ENCODE peak calls at places on chromosomes 11 and 22, in nine cellular contexts. One of them, this sample, is unnamed.

GRCh38 chr11:61912991-61913698 is 4.2 kb downstream of the RAB3IL1 start:
- DNase-seq in Panc1: no peak
- DNase-seq in transverse colon: no peak
- DNase-seq in tibial artery: peak
- DNase-seq in nephron progenitor cell: no peak
- DNase-seq in A549: no peak
- DNase-seq in pancreas: no peak
- DNase-seq in osteoblast: peak
- DNase-seq in fibroblast of mammary gland: no peak
- DNase-seq in this sample: peak

GRCh38 chr11:123562829-123563228 is 91.6 kb downstream of the SCN3B start:
- DNase-seq in transverse colon: no peak
- DNase-seq in osteoblast: no peak
- DNase-seq in fibroblast of mammary gland: no peak
- DNase-seq in nephron progenitor cell: no peak
- DNase-seq in pancreas: no peak
- DNase-seq in A549: no peak
- DNase-seq in Panc1: no peak
- DNase-seq in tibial artery: no peak
- DNase-seq in this sample: no peak

GRCh38 chr11:96139692-96140091 is 203.3 kb downstream of the MAML2 start:
- DNase-seq in fibroblast of mammary gland: no peak
- DNase-seq in Panc1: no peak
- DNase-seq in nephron progenitor cell: no peak
- DNase-seq in pancreas: no peak
- DNase-seq in transverse colon: no peak
- DNase-seq in osteoblast: no peak
- DNase-seq in A549: no peak
- DNase-seq in tibial artery: no peak
- DNase-seq in this sample: no peak

GRCh38 chr11:73176145-73176891 is 34.2 kb upstream of the FCHSD2 start:
- DNase-seq in transverse colon: no peak
- DNase-seq in A549: no peak
- DNase-seq in nephron progenitor cell: no peak
- DNase-seq in Panc1: no peak
- DNase-seq in tibial artery: no peak
- DNase-seq in pancreas: no peak
- DNase-seq in osteoblast: no peak
- DNase-seq in fibroblast of mammary gland: no peak
- DNase-seq in this sample: no peak

GRCh38 chr11:47278769-47279168 is 8.8 kb downstream of the MADD start:
- DNase-seq in tibial artery: no peak
- DNase-seq in nephron progenitor cell: no peak
- DNase-seq in pancreas: no peak
- DNase-seq in osteoblast: no peak
- DNase-seq in Panc1: no peak
- DNase-seq in fibroblast of mammary gland: no peak
- DNase-seq in transverse colon: no peak
- DNase-seq in A549: no peak
- DNase-seq in this sample: no peak

GRCh38 chr22:41341990-41342389 is 39.8 kb upstream of the TEF start:
- DNase-seq in fibroblast of mammary gland: peak
- DNase-seq in transverse colon: no peak
- DNase-seq in tibial artery: no peak
- DNase-seq in pancreas: no peak
- DNase-seq in nephron progenitor cell: no peak
- DNase-seq in osteoblast: peak
- DNase-seq in A549: no peak
- DNase-seq in Panc1: no peak
- DNase-seq in this sample: no peak

GRCh38 chr11:62573006-62573591 is 592 bp downstream of the EEF1G start:
- DNase-seq in tibial artery: no peak
- DNase-seq in A549: no peak
- DNase-seq in nephron progenitor cell: peak
- DNase-seq in Panc1: no peak
- DNase-seq in fibroblast of mammary gland: no peak
- DNase-seq in transverse colon: no peak
- DNase-seq in osteoblast: peak
- DNase-seq in pancreas: no peak
- DNase-seq in this sample: no peak

GRCh38 chr22:42777126-42777525 is 56.5 kb upstream of the A4GALT start:
- DNase-seq in tibial artery: no peak
- DNase-seq in transverse colon: no peak
- DNase-seq in osteoblast: no peak
- DNase-seq in A549: no peak
- DNase-seq in pancreas: no peak
- DNase-seq in nephron progenitor cell: no peak
- DNase-seq in Panc1: no peak
- DNase-seq in fibroblast of mammary gland: no peak
- DNase-seq in this sample: no peak

GRCh38 chr11:65434667-65435179 is 12.1 kb downstream of the NEAT1 start:
- DNase-seq in tibial artery: no peak
- DNase-seq in Panc1: no peak
- DNase-seq in transverse colon: peak
- DNase-seq in A549: peak
- DNase-seq in osteoblast: no peak
- DNase-seq in fibroblast of mammary gland: peak
- DNase-seq in pancreas: no peak
- DNase-seq in nephron progenitor cell: no peak
- DNase-seq in this sample: no peak

GRCh38 chr11:65436412-65437032 is 13.9 kb downstream of the NEAT1 start:
- DNase-seq in tibial artery: no peak
- DNase-seq in A549: no peak
- DNase-seq in osteoblast: no peak
- DNase-seq in fibroblast of mammary gland: peak
- DNase-seq in Panc1: no peak
- DNase-seq in nephron progenitor cell: no peak
- DNase-seq in transverse colon: peak
- DNase-seq in pancreas: no peak
- DNase-seq in this sample: no peak

GRCh38 chr11:65437436-65438227 is 15.0 kb downstream of the NEAT1 start:
- DNase-seq in transverse colon: peak
- DNase-seq in tibial artery: no peak
- DNase-seq in Panc1: no peak
- DNase-seq in pancreas: no peak
- DNase-seq in osteoblast: no peak
- DNase-seq in fibroblast of mammary gland: peak
- DNase-seq in A549: peak
- DNase-seq in nephron progenitor cell: no peak
- DNase-seq in this sample: no peak

GRCh38 chr11:65435330-65435931 is 12.8 kb downstream of the NEAT1 start:
- DNase-seq in fibroblast of mammary gland: peak
- DNase-seq in A549: peak
- DNase-seq in osteoblast: no peak
- DNase-seq in transverse colon: peak
- DNase-seq in nephron progenitor cell: no peak
- DNase-seq in tibial artery: peak
- DNase-seq in pancreas: no peak
- DNase-seq in Panc1: no peak
- DNase-seq in this sample: no peak

GRCh38 chr11:65435981-65436411 is 13.4 kb downstream of the NEAT1 start:
- DNase-seq in pancreas: no peak
- DNase-seq in transverse colon: peak
- DNase-seq in Panc1: no peak
- DNase-seq in osteoblast: no peak
- DNase-seq in fibroblast of mammary gland: peak
- DNase-seq in tibial artery: no peak
- DNase-seq in nephron progenitor cell: no peak
- DNase-seq in A549: peak
- DNase-seq in this sample: no peak
- TF ChIP-seq CTCF in pancreas: no peak
- TF ChIP-seq CTCF in transverse colon: no peak
- TF ChIP-seq CTCF in Panc1: no peak
- TF ChIP-seq CTCF in osteoblast: no peak
- TF ChIP-seq CTCF in fibroblast of mammary gland: no peak
- TF ChIP-seq CTCF in tibial artery: no peak
- TF ChIP-seq CTCF in nephron progenitor cell: no peak
- TF ChIP-seq CTCF in A549: no peak
- TF ChIP-seq CTCF in this sample: no peak

DNA sequence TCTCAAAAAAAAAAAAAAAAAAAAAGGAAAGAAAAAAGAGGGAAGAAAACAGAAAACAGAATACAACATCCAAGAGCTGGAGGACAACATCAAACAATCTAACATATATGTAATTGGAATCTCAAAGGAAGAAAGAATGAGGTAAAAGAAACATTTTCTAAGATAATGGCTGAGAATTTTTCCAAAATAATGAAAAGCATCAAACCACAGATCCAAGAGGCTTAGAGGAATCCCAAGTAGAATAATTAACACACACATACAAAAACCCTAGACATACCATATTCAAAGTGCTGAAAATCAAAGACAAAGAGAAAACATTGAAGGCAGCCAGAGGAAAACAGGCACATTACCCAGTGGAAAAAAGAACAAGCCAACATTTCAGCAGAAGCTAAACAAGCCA is 4.9 kb downstream of the SULT4A1 start:
- DNase-seq in fibroblast of mammary gland: no peak
- DNase-seq in osteoblast: no peak
- DNase-seq in pancreas: no peak
- DNase-seq in tibial artery: no peak
- DNase-seq in Panc1: no peak
- DNase-seq in transverse colon: no peak
- DNase-seq in A549: no peak
- DNase-seq in nephron progenitor cell: no peak
- DNase-seq in this sample: no peak
- TF ChIP-seq CTCF in fibroblast of mammary gland: no peak
- TF ChIP-seq CTCF in osteoblast: no peak
- TF ChIP-seq CTCF in pancreas: no peak
- TF ChIP-seq CTCF in tibial artery: no peak
- TF ChIP-seq CTCF in Panc1: no peak
- TF ChIP-seq CTCF in transverse colon: no peak
- TF ChIP-seq CTCF in A549: no peak
- TF ChIP-seq CTCF in nephron progenitor cell: no peak
- TF ChIP-seq CTCF in this sample: no peak

DNA sequence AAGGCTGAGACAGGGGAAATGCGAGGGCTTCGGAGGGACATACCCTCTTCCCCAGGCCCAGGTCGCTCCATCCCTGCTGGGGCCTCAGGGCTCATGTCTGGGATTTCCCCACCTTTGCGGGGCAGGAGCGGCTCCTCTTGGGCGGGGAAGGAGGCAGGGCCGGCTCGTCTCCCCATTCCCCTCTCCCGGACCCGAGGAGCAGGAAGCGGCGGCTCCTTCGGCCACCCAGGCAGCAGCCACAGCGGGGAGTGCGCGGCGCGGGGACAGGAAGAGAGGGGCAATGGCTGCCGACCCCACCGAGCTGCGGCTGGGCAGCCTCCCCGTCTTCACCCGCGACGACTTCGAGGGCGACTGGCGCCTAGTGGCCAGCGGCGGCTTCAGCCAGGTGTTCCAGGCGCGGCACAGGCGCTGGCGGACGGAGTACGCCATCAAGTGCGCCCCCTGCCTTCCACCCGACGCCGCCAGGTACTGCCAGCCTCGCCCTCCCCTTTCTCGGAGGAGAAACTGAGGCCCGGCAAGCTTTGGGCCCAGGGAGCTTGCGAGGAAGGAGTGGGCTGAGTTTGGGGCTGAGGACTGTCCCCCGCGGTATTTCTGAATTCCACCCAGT is at the start of gene ANKK1:
- DNase-seq in fibroblast of mammary gland: no peak
- DNase-seq in osteoblast: peak
- DNase-seq in tibial artery: no peak
- DNase-seq in Panc1: no peak
- DNase-seq in transverse colon: peak
- DNase-seq in A549: no peak
- DNase-seq in nephron progenitor cell: peak
- DNase-seq in pancreas: no peak
- DNase-seq in this sample: no peak
- TF ChIP-seq CTCF in fibroblast of mammary gland: no peak
- TF ChIP-seq CTCF in osteoblast: no peak
- TF ChIP-seq CTCF in tibial artery: no peak
- TF ChIP-seq CTCF in Panc1: peak
- TF ChIP-seq CTCF in transverse colon: peak
- TF ChIP-seq CTCF in A549: no peak
- TF ChIP-seq CTCF in nephron progenitor cell: peak
- TF ChIP-seq CTCF in pancreas: no peak
- TF ChIP-seq CTCF in this sample: peak

GRCh38 chr22:24554316-24555159 is at the start of gene GUCD1:
- DNase-seq in A549: no peak
- DNase-seq in transverse colon: peak
- DNase-seq in fibroblast of mammary gland: peak
- DNase-seq in tibial artery: peak
- DNase-seq in nephron progenitor cell: peak
- DNase-seq in Panc1: no peak
- DNase-seq in pancreas: peak
- DNase-seq in osteoblast: peak
- DNase-seq in this sample: no peak

GRCh38 chr22:24559471-24559870 is 3.7 kb downstream of the SNRPD3 start:
- DNase-seq in transverse colon: no peak
- DNase-seq in osteoblast: no peak
- DNase-seq in nephron progenitor cell: no peak
- DNase-seq in fibroblast of mammary gland: no peak
- DNase-seq in A549: no peak
- DNase-seq in pancreas: no peak
- DNase-seq in Panc1: no peak
- DNase-seq in tibial artery: no peak
- DNase-seq in this sample: no peak

GRCh38 chr22:24555160-24555495 is 190 bp upstream of the GUCD1 start:
- DNase-seq in pancreas: peak
- DNase-seq in A549: peak
- DNase-seq in osteoblast: peak
- DNase-seq in fibroblast of mammary gland: peak
- DNase-seq in transverse colon: peak
- DNase-seq in tibial artery: peak
- DNase-seq in nephron progenitor cell: peak
- DNase-seq in Panc1: peak
- DNase-seq in this sample: peak

GRCh38 chr22:24553597-24554315 is 1.2 kb downstream of the GUCD1 start:
- DNase-seq in pancreas: no peak
- DNase-seq in tibial artery: peak
- DNase-seq in fibroblast of mammary gland: no peak
- DNase-seq in osteoblast: peak
- DNase-seq in A549: no peak
- DNase-seq in Panc1: no peak
- DNase-seq in transverse colon: peak
- DNase-seq in nephron progenitor cell: peak
- DNase-seq in this sample: no peak

GRCh38 chr22:24555496-24556253 is at the start of gene SNRPD3:
- DNase-seq in Panc1: peak
- DNase-seq in tibial artery: peak
- DNase-seq in nephron progenitor cell: peak
- DNase-seq in fibroblast of mammary gland: peak
- DNase-seq in A549: peak
- DNase-seq in pancreas: peak
- DNase-seq in transverse colon: peak
- DNase-seq in osteoblast: peak
- DNase-seq in this sample: no peak
- TF ChIP-seq CTCF in Panc1: no peak
- TF ChIP-seq CTCF in tibial artery: peak
- TF ChIP-seq CTCF in nephron progenitor cell: no peak
- TF ChIP-seq CTCF in fibroblast of mammary gland: no peak
- TF ChIP-seq CTCF in A549: no peak
- TF ChIP-seq CTCF in pancreas: no peak
- TF ChIP-seq CTCF in transverse colon: peak
- TF ChIP-seq CTCF in osteoblast: no peak
- TF ChIP-seq CTCF in this sample: peak